ENCODE peak calls at places on chromosomes 4 and X, in five cellular contexts. Q is hepatocyte; B is naive thymus-derived CD4-positive, alpha-beta T cell; J is heart left ventricle; Z is spleen. H is an unnamed sample.

GRCh38 chr4:129675036-129675435 is 579.1 kb downstream of the C4orf33 start:
- DNase-seq in J (no peak), Q (no peak), B (no peak), Z (no peak), H (no peak)

GRCh38 chrX:41381685-41382084 is 47.7 kb downstream of the DDX3X start:
- DNase-seq in J (peak), B (no peak), Z (no peak), Q (peak), H (no peak)

GRCh38 chrX:44989995-44990770 is 117.2 kb downstream of the KDM6A start:
- DNase-seq in Z (no peak), Q (no peak), J (no peak), B (no peak), H (no peak)

GRCh38 chr4:84722720-84723119 is 139.8 kb downstream of the CDS1 start:
- DNase-seq in B (no peak), Z (no peak), Q (no peak), J (no peak), H (no peak)

GRCh38 chrX:133649659-133650058 is 234.4 kb upstream of the GPC4 start:
- DNase-seq in J (no peak), Z (no peak), Q (no peak), B (no peak), H (no peak)

GRCh38 chr4:159002950-159003349 is 99.9 kb upstream of the RAPGEF2 start:
- DNase-seq in Q (no peak), Z (no peak), B (no peak), J (no peak), H (no peak)

GRCh38 chr4:85086721-85087120 is 120.2 kb upstream of the WDFY3 start:
- DNase-seq in Q (peak), Z (no peak), J (no peak), B (no peak), H (no peak)

GRCh38 chr4:4603592-4603991 is 61.7 kb upstream of the STX18 start:
- DNase-seq in B (no peak), J (no peak), Z (no peak), Q (no peak), H (no peak)

GRCh38 chr4:83285022-83285387 is 407 bp upstream of the COQ2 start:
- DNase-seq in B (no peak), Z (no peak), J (peak), Q (peak), H (no peak)

GRCh38 chr4:3406021-3406420 is 35.7 kb upstream of the HGFAC start:
- DNase-seq in J (no peak), Z (peak), B (no peak), Q (no peak), H (no peak)

GRCh38 chrX:19875051-19875432 is 12.4 kb downstream of the SH3KBP1 start:
- DNase-seq in Q (no peak), Z (no peak), J (no peak), B (no peak), H (no peak)

GRCh38 chr4:103150677-103151076 is 47.5 kb downstream of the CENPE start:
- DNase-seq in B (no peak), Z (no peak), Q (no peak), J (no peak), H (no peak)

GRCh38 chr4:82667761-82668505 is 106.1 kb upstream of the TMEM150C start:
- DNase-seq in Z (no peak), B (no peak), J (no peak), Q (no peak), H (no peak)

GRCh38 chr4:15882675-15883086 is 55.9 kb downstream of the FGFBP1 start:
- DNase-seq in J (peak), Q (peak), B (peak), Z (no peak), H (peak)

GRCh38 chr4:15890246-15890829 is 48.2 kb downstream of the FGFBP1 start:
- DNase-seq in Q (no peak), Z (no peak), J (no peak), B (no peak), H (no peak)

GRCh38 chr4:15888515-15888914 is 50.0 kb downstream of the FGFBP1 start:
- DNase-seq in Q (no peak), Z (no peak), J (no peak), B (no peak), H (no peak)

GRCh38 chr4:15883611-15884243 is 54.8 kb downstream of the FGFBP1 start:
- DNase-seq in J (no peak), Z (no peak), Q (no peak), B (no peak), H (no peak)

GRCh38 chr4:15885422-15885821 is 53.1 kb downstream of the FGFBP1 start:
- DNase-seq in Z (no peak), Q (no peak), J (no peak), B (no peak), H (no peak)
- H3K27ac ChIP-seq in Z (no peak), Q (no peak), J (no peak), B (no peak), H (no peak)

GRCh38 chrX:21658152-21658737 is at the start of gene KLHL34:
- DNase-seq in Z (peak), J (peak), B (peak), Q (no peak), H (no peak)

GRCh38 chrX:21658746-21659145 is 616 bp upstream of the KLHL34 start:
- DNase-seq in B (no peak), J (peak), Z (no peak), Q (no peak), H (no peak)

GRCh38 chrX:21656587-21657317 is 1.4 kb downstream of the KLHL34 start:
- DNase-seq in J (no peak), B (no peak), Q (no peak), Z (peak), H (no peak)

GRCh38 chrX:21657318-21658151 is 595 bp downstream of the KLHL34 start:
- DNase-seq in B (peak), Q (no peak), J (no peak), Z (peak), H (no peak)

DNA sequence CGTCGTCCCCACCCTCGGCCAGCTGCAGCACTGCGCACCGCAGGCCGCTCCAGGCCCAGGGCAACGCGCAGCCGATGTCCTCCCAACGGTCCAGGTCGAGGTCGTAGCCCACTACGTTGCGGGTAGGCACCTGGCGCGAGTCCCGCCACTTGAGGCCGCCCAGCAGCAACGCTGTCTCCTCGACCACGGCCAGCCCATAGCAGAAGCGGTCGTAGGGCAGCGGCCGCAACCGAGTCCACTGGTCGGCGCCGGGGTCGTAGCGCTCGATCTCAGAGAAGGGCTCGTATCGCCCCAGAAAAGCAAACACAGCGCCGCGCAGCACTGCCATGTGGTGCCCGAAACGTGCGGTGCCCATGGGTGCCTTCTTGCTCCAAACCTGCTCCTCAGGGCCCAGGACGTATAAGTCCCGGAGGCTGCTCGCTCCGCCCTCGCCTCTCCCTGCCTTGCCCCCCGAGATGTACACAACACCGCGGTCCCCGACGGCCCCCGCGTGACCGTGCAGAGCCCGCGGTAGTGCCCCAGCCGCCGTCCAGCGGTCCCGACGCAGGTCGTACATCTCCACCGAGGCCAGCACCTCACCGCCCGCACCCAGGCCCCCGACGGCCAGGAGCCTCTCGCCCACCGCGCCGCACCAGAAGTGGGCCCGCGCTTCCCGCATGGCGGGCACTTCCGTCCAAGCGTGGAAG is 2.1 kb downstream of the KLHL34 start:
- DNase-seq in J (no peak), B (no peak), Q (no peak), Z (peak), H (no peak)
- H3K4me3 ChIP-seq in J (peak), B (no peak), Q (no peak), Z (peak), H (no peak)

DNA sequence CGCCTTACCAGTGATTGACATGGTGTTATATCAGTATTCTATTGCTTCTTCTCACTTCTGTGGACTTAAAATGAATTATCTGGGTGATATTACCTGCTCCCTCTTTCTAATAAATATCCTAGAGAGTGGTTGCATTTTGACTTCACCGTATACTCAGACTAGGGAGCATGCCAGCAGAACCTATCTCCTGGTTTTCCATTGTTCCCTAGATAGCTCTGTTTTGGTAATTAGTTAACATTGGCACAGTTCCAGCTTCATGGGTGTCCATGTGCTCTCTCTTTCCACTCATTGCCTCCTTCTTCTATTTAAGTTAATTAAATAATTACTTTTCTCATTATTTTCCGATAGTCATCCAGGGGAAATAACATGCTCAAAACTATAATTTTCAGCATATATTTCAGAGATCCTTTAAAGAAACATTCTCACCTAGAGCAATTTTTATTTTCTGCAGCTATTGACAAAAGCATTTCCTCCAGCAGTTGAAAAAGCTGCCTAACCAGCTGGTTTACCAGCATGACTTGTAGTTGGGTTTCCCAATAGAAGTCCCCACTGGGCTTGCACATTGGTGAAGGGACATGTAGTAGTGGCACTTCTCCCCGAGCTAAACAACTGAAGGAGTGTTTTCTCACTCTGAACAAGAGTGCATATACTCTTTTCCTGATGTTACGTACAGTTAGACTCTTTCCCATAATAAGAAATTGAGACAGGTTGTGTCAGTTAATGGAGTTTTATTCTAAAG is 27.9 kb upstream of the PAPSS1 start:
- DNase-seq in Q (no peak), J (no peak), B (no peak), Z (no peak), H (no peak)
- H3K27ac ChIP-seq in Q (no peak), J (no peak), B (no peak), Z (no peak), H (no peak)

GRCh38 chr4:87093443-87094123 is 126.8 kb downstream of the KLHL8 start:
- DNase-seq in Q (peak), J (peak), B (peak), Z (no peak), H (no peak)
- H3K4me3 ChIP-seq in Q (no peak), J (no peak), B (no peak), Z (no peak), H (no peak)

DNA sequence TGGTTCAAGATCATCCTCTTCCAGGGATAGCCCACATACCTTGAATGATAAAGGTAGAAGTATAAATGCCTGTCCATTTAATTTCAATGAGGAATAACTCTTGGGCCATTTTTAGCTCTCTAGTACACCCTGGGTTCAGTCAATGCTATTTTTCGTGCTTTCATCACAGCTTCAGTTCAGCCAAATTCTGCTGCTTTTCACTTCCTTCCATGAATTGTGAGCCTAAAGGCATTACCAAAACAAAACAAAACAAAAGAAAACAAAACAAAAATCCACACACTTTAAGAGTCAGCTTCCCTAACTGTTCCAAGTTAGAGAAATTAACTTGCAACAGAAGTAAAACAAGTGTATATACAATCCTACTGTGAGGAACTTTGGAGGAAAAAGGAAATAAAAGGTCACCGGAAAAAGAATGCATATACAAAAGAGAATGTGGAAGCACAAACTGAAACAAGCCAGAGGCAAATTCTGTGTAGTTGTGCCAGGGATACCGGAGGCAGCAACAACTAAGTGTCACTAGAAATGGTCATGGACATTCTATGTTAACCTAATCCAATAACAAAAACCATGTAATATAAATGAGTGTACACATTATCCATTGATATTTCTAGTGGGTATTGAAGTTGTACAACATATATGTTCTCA is 423.1 kb downstream of the KCTD8 start:
- DNase-seq in Z (no peak), B (no peak), J (no peak), Q (no peak), H (no peak)
- H3K27ac ChIP-seq in Z (no peak), B (no peak), J (no peak), Q (no peak), H (no peak)

GRCh38 chr4:38856046-38856445 is 571 bp downstream of the TLR6 start:
- DNase-seq in Z (no peak), J (no peak), B (no peak), Q (no peak), H (no peak)

GRCh38 chr4:38858097-38858420 is 1.4 kb upstream of the TLR6 start:
- DNase-seq in Q (no peak), Z (no peak), B (no peak), J (no peak), H (no peak)

GRCh38 chr4:38856524-38857337 is at the start of gene TLR6:
- DNase-seq in B (peak), J (no peak), Q (peak), Z (no peak), H (peak)

GRCh38 chr4:38859501-38859900 is 2.9 kb upstream of the TLR6 start:
- DNase-seq in Q (no peak), B (no peak), J (no peak), Z (no peak), H (no peak)

GRCh38 chr4:38857354-38858096 is 908 bp upstream of the TLR6 start:
- DNase-seq in J (peak), Q (peak), Z (no peak), B (no peak), H (no peak)
- H3K4me3 ChIP-seq in J (no peak), Q (no peak), Z (no peak), B (no peak), H (no peak)

DNA sequence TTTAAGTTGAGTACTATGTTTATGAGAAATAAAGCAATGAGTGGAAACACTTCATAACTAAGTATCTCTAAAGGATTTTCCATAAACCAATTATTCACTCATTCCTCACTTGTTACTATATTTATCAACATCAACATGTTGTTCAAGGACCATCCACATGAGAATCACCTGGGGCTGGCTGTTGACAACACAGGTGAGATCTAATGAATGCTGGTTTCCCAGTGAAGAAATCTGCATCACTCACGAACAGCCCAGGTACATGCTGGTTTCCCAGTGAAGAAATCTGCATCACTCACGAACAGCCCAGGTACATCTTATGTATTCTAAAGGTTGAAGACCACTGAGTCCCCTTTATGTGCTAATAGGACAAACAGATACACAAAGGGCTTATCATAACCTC is 32.5 kb downstream of the TSPAN5 start:
- DNase-seq in B (no peak), J (no peak), Z (no peak), Q (no peak), H (no peak)
- H3K27ac ChIP-seq in B (no peak), J (no peak), Z (peak), Q (peak), H (no peak)